ENCODE peak calls at places on chromosomes 2 and 18, in nine cellular contexts. Q is GM23338; W is GM13977; T is dorsolateral prefrontal cortex; C is BJ; S is CD8-positive, alpha-beta T cell; K is fibroblast of lung; A is MCF 10A; M is adrenal gland. B is an unnamed sample.

GRCh38 chr2:144430722-144431163 is 89.2 kb downstream of the ZEB2 start:
- DNase-seq in S (no peak), C (no peak), Q (no peak), T (no peak), K (peak), M (no peak), A (no peak), W (peak), B (no peak)

GRCh38 chr2:209322041-209322440 is 101.8 kb upstream of the MAP2 start:
- DNase-seq in W (no peak), S (no peak), T (no peak), K (no peak), M (no peak), A (no peak), C (no peak), Q (no peak), B (no peak)

GRCh38 chr2:174716785-174717184 is 47.5 kb downstream of the CHRNA1 start:
- DNase-seq in M (no peak), A (no peak), S (peak), W (no peak), T (no peak), Q (no peak), K (no peak), C (no peak), B (no peak)

GRCh38 chr2:142044168-142044567 is 86.6 kb downstream of the LRP1B start:
- DNase-seq in T (no peak), W (no peak), M (no peak), C (no peak), K (peak), A (no peak), S (no peak), Q (no peak), B (no peak)

GRCh38 chr2:186883666-186884065 is 34.7 kb upstream of the ZSWIM2 start:
- DNase-seq in T (no peak), K (no peak), C (no peak), Q (no peak), S (no peak), A (peak), M (no peak), W (no peak), B (no peak)

GRCh38 chr2:191738003-191738402 is 60.1 kb downstream of the NABP1 start:
- DNase-seq in Q (no peak), A (no peak), K (no peak), T (no peak), S (no peak), C (no peak), W (no peak), M (no peak), B (no peak)

GRCh38 chr2:48695991-48696390 is 59.5 kb downstream of the LHCGR start:
- DNase-seq in M (no peak), Q (no peak), S (no peak), T (no peak), W (no peak), A (no peak), K (no peak), C (no peak), B (no peak)

GRCh38 chr2:120205901-120206581 is 17.2 kb downstream of the TMEM185B start:
- DNase-seq in W (no peak), C (no peak), Q (peak), S (no peak), K (no peak), M (no peak), T (no peak), A (peak), B (no peak)

GRCh38 chr2:34785206-34785785 is 1186.2 kb upstream of the FAM98A start:
- DNase-seq in M (no peak), K (no peak), A (no peak), T (no peak), Q (no peak), W (no peak), S (no peak), C (no peak), B (no peak)

GRCh38 chr18:9418047-9418690 is 57.1 kb upstream of the RALBP1 start:
- DNase-seq in A (no peak), K (no peak), S (no peak), C (no peak), Q (peak), T (no peak), W (no peak), M (no peak), B (no peak)
- TF ChIP-seq CTCF in A (no peak), K (no peak), S (no peak), C (no peak), Q (peak), T (no peak), W (no peak), M (no peak), B (no peak)

DNA sequence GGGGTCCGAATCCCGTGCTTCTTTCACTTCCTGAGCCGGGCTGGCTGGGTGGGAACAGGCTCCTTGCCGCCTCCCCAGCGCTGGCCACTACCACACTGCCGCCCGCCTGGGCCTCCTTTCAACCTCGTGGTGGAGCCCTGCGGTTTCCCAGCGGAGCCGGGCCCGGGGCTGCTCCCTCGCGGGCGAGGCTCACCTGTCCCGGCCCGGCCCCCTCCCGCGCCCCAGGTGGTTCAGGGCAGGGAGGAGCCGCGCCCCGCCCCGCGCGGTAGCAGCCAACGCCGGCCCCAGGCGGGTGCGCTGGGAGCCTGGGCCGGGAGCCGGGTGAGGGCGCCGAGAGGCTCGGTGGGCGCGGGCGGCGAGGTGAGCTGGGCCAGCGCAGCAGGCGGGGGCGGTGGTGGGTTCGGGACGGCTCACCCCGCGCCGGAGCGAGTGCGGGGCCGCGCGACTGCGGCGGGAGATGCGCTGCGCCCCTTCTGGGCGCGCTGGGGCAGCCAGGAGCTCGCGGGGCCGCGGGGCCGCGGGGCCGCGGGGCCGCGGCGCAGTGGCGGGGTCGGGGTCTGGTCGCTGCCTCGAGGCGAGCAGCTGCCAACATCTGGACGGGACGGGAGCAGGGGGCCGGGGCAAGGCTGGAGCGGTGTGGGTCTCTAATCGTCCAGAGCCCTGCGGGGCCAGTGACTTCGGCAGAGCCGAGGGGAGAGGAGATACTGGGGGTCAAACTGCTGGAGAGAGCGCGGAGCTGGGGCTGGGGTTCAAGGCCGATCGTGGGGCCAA is at the start of gene LYPD6B:
- DNase-seq in K (no peak), M (no peak), S (no peak), T (no peak), W (peak), C (no peak), A (peak), Q (peak), B (peak)
- TF ChIP-seq CTCF in K (no peak), M (no peak), S (no peak), T (no peak), W (no peak), C (peak), A (no peak), Q (peak), B (peak)

DNA sequence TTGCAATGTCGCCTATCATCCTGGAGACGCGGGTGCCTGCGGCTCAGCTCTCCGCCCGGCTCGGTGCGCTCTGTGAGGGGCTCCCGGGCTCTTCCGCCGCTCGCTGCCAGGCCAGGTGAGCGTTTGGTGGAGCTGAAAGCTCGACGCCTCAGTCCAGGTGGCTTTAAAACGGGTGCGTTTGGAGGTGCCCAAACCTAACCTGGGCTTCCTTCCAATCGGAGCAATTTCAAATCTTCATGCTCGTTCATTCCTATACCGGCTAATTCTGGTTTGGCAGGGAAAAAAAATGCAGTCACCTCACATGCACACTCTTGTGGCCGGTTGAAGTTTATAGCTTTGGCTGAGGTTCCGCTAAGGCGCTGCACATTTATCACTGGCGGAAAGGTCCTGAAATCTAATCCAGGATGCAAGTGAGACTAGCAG is at the start of gene SLC16A14:
- DNase-seq in A (peak), Q (peak), S (peak), T (no peak), C (no peak), M (peak), K (peak), W (peak), B (no peak)
- TF ChIP-seq CTCF in A (no peak), Q (peak), S (no peak), T (no peak), C (peak), M (peak), K (peak), W (peak), B (no peak)

GRCh38 chr2:107669335-107669734 is 157.4 kb upstream of the RGPD4 start:
- DNase-seq in Q (peak), S (no peak), K (peak), T (no peak), W (no peak), M (no peak), A (peak), C (no peak), B (no peak)
- TF ChIP-seq CTCF in Q (peak), S (no peak), K (no peak), T (no peak), W (no peak), M (no peak), A (peak), C (peak), B (peak)

DNA sequence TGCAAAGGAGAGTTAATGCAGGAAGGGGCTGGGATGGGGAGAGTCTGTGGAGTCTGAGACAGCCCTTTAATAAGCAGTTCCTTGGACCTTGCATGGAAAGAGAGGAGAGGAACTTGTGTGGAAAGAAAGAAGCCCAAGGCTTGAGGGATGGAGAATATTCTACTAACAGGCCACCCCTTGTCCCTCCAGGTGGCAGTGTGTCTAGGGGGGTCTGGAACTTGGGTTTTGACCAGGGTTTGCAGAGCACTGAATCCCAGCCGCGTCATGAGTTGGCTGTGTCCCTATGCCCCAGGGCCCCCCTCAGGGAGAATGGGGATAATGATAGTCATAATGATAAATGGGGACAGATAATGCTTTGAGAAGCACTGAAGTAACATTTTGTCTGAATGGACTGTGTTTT is 15.0 kb downstream of the TCF7L1 start:
- DNase-seq in Q (no peak), A (no peak), S (no peak), C (no peak), W (no peak), K (no peak), T (no peak), M (no peak), B (no peak)
- TF ChIP-seq CTCF in Q (peak), A (no peak), S (no peak), C (no peak), W (no peak), K (no peak), T (no peak), M (no peak), B (no peak)

GRCh38 chr2:139790807-139791206 is 1010.6 kb upstream of the NXPH2 start:
- DNase-seq in Q (peak), A (no peak), M (no peak), T (no peak), C (no peak), W (peak), K (peak), S (no peak), B (no peak)
- TF ChIP-seq CTCF in Q (no peak), A (no peak), M (peak), T (peak), C (no peak), W (peak), K (no peak), S (no peak), B (peak)

GRCh38 chr2:199463000-199463692 is 5.4 kb upstream of the SATB2 start:
- DNase-seq in M (peak), Q (peak), S (no peak), T (peak), K (peak), C (no peak), A (peak), W (peak), B (peak)
- TF ChIP-seq CTCF in M (peak), Q (peak), S (peak), T (peak), K (peak), C (peak), A (peak), W (peak), B (peak)